ENCODE peak calls at places on chromosomes 5 and 9, in ten cellular contexts. One of them, this sample, is unnamed.

GRCh38 chr5:79133657-79134451 is 22.2 kb downstream of the BHMT start:
- DNase-seq in NCI-H1436: peak
- DNase-seq in left ventricle myocardium inferior: peak
- DNase-seq in glutamatergic neuron: peak
- DNase-seq in sigmoid colon: peak
- DNase-seq in amygdala: peak
- DNase-seq in NCI-H1092: peak
- DNase-seq in A549: peak
- DNase-seq in stimulated activated CD4-positive, alpha-beta T cell treated with anti-CD3 and anti-CD28 coated beads, Interleukin-1b, Interleukin-23, amount 100 ng/mL, for 24 hours: peak
- DNase-seq in cardiac muscle cell: peak
- DNase-seq in this sample: peak

GRCh38 chr5:95859327-95860060 is 37.0 kb upstream of the GLRX start:
- DNase-seq in NCI-H1436: no peak
- DNase-seq in left ventricle myocardium inferior: no peak
- DNase-seq in glutamatergic neuron: no peak
- DNase-seq in sigmoid colon: no peak
- DNase-seq in amygdala: no peak
- DNase-seq in NCI-H1092: no peak
- DNase-seq in A549: no peak
- DNase-seq in stimulated activated CD4-positive, alpha-beta T cell treated with anti-CD3 and anti-CD28 coated beads, Interleukin-1b, Interleukin-23, amount 100 ng/mL, for 24 hours: no peak
- DNase-seq in cardiac muscle cell: no peak
- DNase-seq in this sample: peak

GRCh38 chr5:33810491-33811120 is 81.2 kb downstream of the ADAMTS12 start:
- DNase-seq in NCI-H1436: no peak
- DNase-seq in left ventricle myocardium inferior: no peak
- DNase-seq in glutamatergic neuron: no peak
- DNase-seq in sigmoid colon: peak
- DNase-seq in amygdala: no peak
- DNase-seq in NCI-H1092: no peak
- DNase-seq in A549: no peak
- DNase-seq in stimulated activated CD4-positive, alpha-beta T cell treated with anti-CD3 and anti-CD28 coated beads, Interleukin-1b, Interleukin-23, amount 100 ng/mL, for 24 hours: no peak
- DNase-seq in cardiac muscle cell: no peak
- DNase-seq in this sample: no peak

GRCh38 chr9:113609562-113610318 is 146.2 kb downstream of the RGS3 start:
- DNase-seq in NCI-H1436: no peak
- DNase-seq in left ventricle myocardium inferior: peak
- DNase-seq in glutamatergic neuron: no peak
- DNase-seq in sigmoid colon: peak
- DNase-seq in amygdala: peak
- DNase-seq in NCI-H1092: no peak
- DNase-seq in A549: no peak
- DNase-seq in stimulated activated CD4-positive, alpha-beta T cell treated with anti-CD3 and anti-CD28 coated beads, Interleukin-1b, Interleukin-23, amount 100 ng/mL, for 24 hours: no peak
- DNase-seq in cardiac muscle cell: peak
- DNase-seq in this sample: no peak

GRCh38 chr9:37575511-37575914 is 667 bp downstream of the FBXO10 start:
- DNase-seq in NCI-H1436: no peak
- DNase-seq in left ventricle myocardium inferior: no peak
- DNase-seq in glutamatergic neuron: no peak
- DNase-seq in sigmoid colon: no peak
- DNase-seq in amygdala: no peak
- DNase-seq in NCI-H1092: no peak
- DNase-seq in A549: no peak
- DNase-seq in stimulated activated CD4-positive, alpha-beta T cell treated with anti-CD3 and anti-CD28 coated beads, Interleukin-1b, Interleukin-23, amount 100 ng/mL, for 24 hours: no peak
- DNase-seq in cardiac muscle cell: peak
- DNase-seq in this sample: no peak

GRCh38 chr9:89605181-89606048 is 603 bp downstream of the GADD45G start:
- DNase-seq in NCI-H1436: no peak
- DNase-seq in left ventricle myocardium inferior: peak
- DNase-seq in glutamatergic neuron: peak
- DNase-seq in sigmoid colon: peak
- DNase-seq in amygdala: peak
- DNase-seq in NCI-H1092: no peak
- DNase-seq in A549: no peak
- DNase-seq in stimulated activated CD4-positive, alpha-beta T cell treated with anti-CD3 and anti-CD28 coated beads, Interleukin-1b, Interleukin-23, amount 100 ng/mL, for 24 hours: peak
- DNase-seq in cardiac muscle cell: peak
- DNase-seq in this sample: peak

GRCh38 chr5:57989378-57989777 is 470.5 kb downstream of the PLK2 start:
- DNase-seq in NCI-H1436: no peak
- DNase-seq in left ventricle myocardium inferior: no peak
- DNase-seq in glutamatergic neuron: no peak
- DNase-seq in sigmoid colon: no peak
- DNase-seq in amygdala: no peak
- DNase-seq in NCI-H1092: no peak
- DNase-seq in A549: peak
- DNase-seq in stimulated activated CD4-positive, alpha-beta T cell treated with anti-CD3 and anti-CD28 coated beads, Interleukin-1b, Interleukin-23, amount 100 ng/mL, for 24 hours: no peak
- DNase-seq in cardiac muscle cell: no peak
- DNase-seq in this sample: no peak

GRCh38 chr9:102360846-102361245 is 622.4 kb upstream of the GRIN3A start:
- DNase-seq in NCI-H1436: no peak
- DNase-seq in left ventricle myocardium inferior: no peak
- DNase-seq in glutamatergic neuron: no peak
- DNase-seq in sigmoid colon: no peak
- DNase-seq in amygdala: no peak
- DNase-seq in NCI-H1092: no peak
- DNase-seq in A549: no peak
- DNase-seq in stimulated activated CD4-positive, alpha-beta T cell treated with anti-CD3 and anti-CD28 coated beads, Interleukin-1b, Interleukin-23, amount 100 ng/mL, for 24 hours: no peak
- DNase-seq in cardiac muscle cell: no peak
- DNase-seq in this sample: no peak

GRCh38 chr5:178580556-178580955 is 9.6 kb downstream of the COL23A1 start:
- DNase-seq in NCI-H1436: no peak
- DNase-seq in left ventricle myocardium inferior: no peak
- DNase-seq in glutamatergic neuron: no peak
- DNase-seq in sigmoid colon: no peak
- DNase-seq in amygdala: no peak
- DNase-seq in NCI-H1092: no peak
- DNase-seq in A549: no peak
- DNase-seq in stimulated activated CD4-positive, alpha-beta T cell treated with anti-CD3 and anti-CD28 coated beads, Interleukin-1b, Interleukin-23, amount 100 ng/mL, for 24 hours: no peak
- DNase-seq in cardiac muscle cell: no peak
- DNase-seq in this sample: no peak

GRCh38 chr9:109448223-109448622 is 49.9 kb downstream of the PTPN3 start:
- DNase-seq in NCI-H1436: no peak
- DNase-seq in left ventricle myocardium inferior: no peak
- DNase-seq in glutamatergic neuron: no peak
- DNase-seq in sigmoid colon: no peak
- DNase-seq in amygdala: no peak
- DNase-seq in NCI-H1092: no peak
- DNase-seq in A549: no peak
- DNase-seq in stimulated activated CD4-positive, alpha-beta T cell treated with anti-CD3 and anti-CD28 coated beads, Interleukin-1b, Interleukin-23, amount 100 ng/mL, for 24 hours: no peak
- DNase-seq in cardiac muscle cell: no peak
- DNase-seq in this sample: no peak

GRCh38 chr9:5786370-5787127 is 46.4 kb downstream of the ERMP1 start:
- DNase-seq in NCI-H1436: no peak
- DNase-seq in left ventricle myocardium inferior: no peak
- DNase-seq in glutamatergic neuron: no peak
- DNase-seq in sigmoid colon: no peak
- DNase-seq in amygdala: peak
- DNase-seq in NCI-H1092: no peak
- DNase-seq in A549: no peak
- DNase-seq in stimulated activated CD4-positive, alpha-beta T cell treated with anti-CD3 and anti-CD28 coated beads, Interleukin-1b, Interleukin-23, amount 100 ng/mL, for 24 hours: no peak
- DNase-seq in cardiac muscle cell: no peak
- DNase-seq in this sample: peak

GRCh38 chr9:133238851-133239532 is 29.9 kb upstream of the OBP2B start:
- DNase-seq in NCI-H1436: no peak
- DNase-seq in left ventricle myocardium inferior: peak
- DNase-seq in glutamatergic neuron: peak
- DNase-seq in sigmoid colon: no peak
- DNase-seq in amygdala: peak
- DNase-seq in NCI-H1092: no peak
- DNase-seq in A549: peak
- DNase-seq in stimulated activated CD4-positive, alpha-beta T cell treated with anti-CD3 and anti-CD28 coated beads, Interleukin-1b, Interleukin-23, amount 100 ng/mL, for 24 hours: peak
- DNase-seq in cardiac muscle cell: peak
- DNase-seq in this sample: peak

GRCh38 chr5:143638654-143639053 is 173.3 kb upstream of the HMHB1 start:
- DNase-seq in NCI-H1436: no peak
- DNase-seq in left ventricle myocardium inferior: no peak
- DNase-seq in glutamatergic neuron: no peak
- DNase-seq in sigmoid colon: no peak
- DNase-seq in amygdala: no peak
- DNase-seq in NCI-H1092: no peak
- DNase-seq in A549: no peak
- DNase-seq in stimulated activated CD4-positive, alpha-beta T cell treated with anti-CD3 and anti-CD28 coated beads, Interleukin-1b, Interleukin-23, amount 100 ng/mL, for 24 hours: no peak
- DNase-seq in cardiac muscle cell: no peak
- DNase-seq in this sample: no peak

GRCh38 chr9:133478851-133479711 is at the start of gene SLC2A6:
- DNase-seq in NCI-H1436: peak
- DNase-seq in left ventricle myocardium inferior: peak
- DNase-seq in glutamatergic neuron: peak
- DNase-seq in sigmoid colon: peak
- DNase-seq in amygdala: peak
- DNase-seq in NCI-H1092: peak
- DNase-seq in A549: peak
- DNase-seq in stimulated activated CD4-positive, alpha-beta T cell treated with anti-CD3 and anti-CD28 coated beads, Interleukin-1b, Interleukin-23, amount 100 ng/mL, for 24 hours: peak
- DNase-seq in cardiac muscle cell: peak
- DNase-seq in this sample: peak

GRCh38 chr9:136943291-136944093 is 1.0 kb downstream of the FBXW5 start:
- DNase-seq in NCI-H1436: no peak
- DNase-seq in left ventricle myocardium inferior: no peak
- DNase-seq in glutamatergic neuron: no peak
- DNase-seq in sigmoid colon: peak
- DNase-seq in amygdala: no peak
- DNase-seq in NCI-H1092: no peak
- DNase-seq in A549: peak
- DNase-seq in stimulated activated CD4-positive, alpha-beta T cell treated with anti-CD3 and anti-CD28 coated beads, Interleukin-1b, Interleukin-23, amount 100 ng/mL, for 24 hours: no peak
- DNase-seq in cardiac muscle cell: peak
- DNase-seq in this sample: peak

GRCh38 chr5:109141499-109142200 is 268.1 kb downstream of the PJA2 start:
- DNase-seq in NCI-H1436: no peak
- DNase-seq in left ventricle myocardium inferior: no peak
- DNase-seq in glutamatergic neuron: no peak
- DNase-seq in sigmoid colon: no peak
- DNase-seq in amygdala: no peak
- DNase-seq in NCI-H1092: no peak
- DNase-seq in A549: no peak
- DNase-seq in stimulated activated CD4-positive, alpha-beta T cell treated with anti-CD3 and anti-CD28 coated beads, Interleukin-1b, Interleukin-23, amount 100 ng/mL, for 24 hours: no peak
- DNase-seq in cardiac muscle cell: no peak
- DNase-seq in this sample: peak

GRCh38 chr9:96299823-96300222 is 2.2 kb downstream of the HSD17B3 start:
- DNase-seq in NCI-H1436: no peak
- DNase-seq in left ventricle myocardium inferior: no peak
- DNase-seq in glutamatergic neuron: no peak
- DNase-seq in sigmoid colon: no peak
- DNase-seq in amygdala: no peak
- DNase-seq in NCI-H1092: no peak
- DNase-seq in A549: no peak
- DNase-seq in stimulated activated CD4-positive, alpha-beta T cell treated with anti-CD3 and anti-CD28 coated beads, Interleukin-1b, Interleukin-23, amount 100 ng/mL, for 24 hours: no peak
- DNase-seq in cardiac muscle cell: no peak
- DNase-seq in this sample: no peak

GRCh38 chr9:37417857-37418618 is 4.5 kb upstream of the GRHPR start:
- DNase-seq in NCI-H1436: no peak
- DNase-seq in left ventricle myocardium inferior: no peak
- DNase-seq in glutamatergic neuron: no peak
- DNase-seq in sigmoid colon: no peak
- DNase-seq in amygdala: no peak
- DNase-seq in NCI-H1092: no peak
- DNase-seq in A549: no peak
- DNase-seq in stimulated activated CD4-positive, alpha-beta T cell treated with anti-CD3 and anti-CD28 coated beads, Interleukin-1b, Interleukin-23, amount 100 ng/mL, for 24 hours: no peak
- DNase-seq in cardiac muscle cell: no peak
- DNase-seq in this sample: no peak

GRCh38 chr5:62275581-62275980 is 30.4 kb upstream of the KIF2A start:
- DNase-seq in NCI-H1436: no peak
- DNase-seq in left ventricle myocardium inferior: no peak
- DNase-seq in glutamatergic neuron: no peak
- DNase-seq in sigmoid colon: no peak
- DNase-seq in amygdala: no peak
- DNase-seq in NCI-H1092: no peak
- DNase-seq in A549: no peak
- DNase-seq in stimulated activated CD4-positive, alpha-beta T cell treated with anti-CD3 and anti-CD28 coated beads, Interleukin-1b, Interleukin-23, amount 100 ng/mL, for 24 hours: no peak
- DNase-seq in cardiac muscle cell: no peak
- DNase-seq in this sample: no peak

GRCh38 chr5:140292212-140293040 is 10.5 kb downstream of the PFDN1 start:
- DNase-seq in NCI-H1436: no peak
- DNase-seq in left ventricle myocardium inferior: no peak
- DNase-seq in glutamatergic neuron: no peak
- DNase-seq in sigmoid colon: no peak
- DNase-seq in amygdala: no peak
- DNase-seq in NCI-H1092: no peak
- DNase-seq in A549: no peak
- DNase-seq in stimulated activated CD4-positive, alpha-beta T cell treated with anti-CD3 and anti-CD28 coated beads, Interleukin-1b, Interleukin-23, amount 100 ng/mL, for 24 hours: no peak
- DNase-seq in cardiac muscle cell: no peak
- DNase-seq in this sample: no peak

GRCh38 chr9:133449760-133450159 is 10.0 kb upstream of the CACFD1 start:
- DNase-seq in NCI-H1436: peak
- DNase-seq in left ventricle myocardium inferior: no peak
- DNase-seq in glutamatergic neuron: no peak
- DNase-seq in sigmoid colon: no peak
- DNase-seq in amygdala: no peak
- DNase-seq in NCI-H1092: no peak
- DNase-seq in A549: peak
- DNase-seq in stimulated activated CD4-positive, alpha-beta T cell treated with anti-CD3 and anti-CD28 coated beads, Interleukin-1b, Interleukin-23, amount 100 ng/mL, for 24 hours: no peak
- DNase-seq in cardiac muscle cell: no peak
- DNase-seq in this sample: peak

GRCh38 chr5:181189962-181190710 is 14.9 kb downstream of the TRIM7 start:
- DNase-seq in NCI-H1436: no peak
- DNase-seq in left ventricle myocardium inferior: no peak
- DNase-seq in glutamatergic neuron: no peak
- DNase-seq in sigmoid colon: peak
- DNase-seq in amygdala: no peak
- DNase-seq in NCI-H1092: no peak
- DNase-seq in A549: no peak
- DNase-seq in stimulated activated CD4-positive, alpha-beta T cell treated with anti-CD3 and anti-CD28 coated beads, Interleukin-1b, Interleukin-23, amount 100 ng/mL, for 24 hours: no peak
- DNase-seq in cardiac muscle cell: peak
- DNase-seq in this sample: peak

GRCh38 chr5:14039063-14039462 is 94.6 kb upstream of the DNAH5 start:
- DNase-seq in NCI-H1436: no peak
- DNase-seq in left ventricle myocardium inferior: no peak
- DNase-seq in glutamatergic neuron: no peak
- DNase-seq in sigmoid colon: no peak
- DNase-seq in amygdala: no peak
- DNase-seq in NCI-H1092: no peak
- DNase-seq in A549: no peak
- DNase-seq in stimulated activated CD4-positive, alpha-beta T cell treated with anti-CD3 and anti-CD28 coated beads, Interleukin-1b, Interleukin-23, amount 100 ng/mL, for 24 hours: no peak
- DNase-seq in cardiac muscle cell: no peak
- DNase-seq in this sample: no peak

GRCh38 chr9:136978865-136979544 is 1.7 kb downstream of the PTGDS start:
- DNase-seq in NCI-H1436: no peak
- DNase-seq in left ventricle myocardium inferior: no peak
- DNase-seq in glutamatergic neuron: no peak
- DNase-seq in sigmoid colon: no peak
- DNase-seq in amygdala: no peak
- DNase-seq in NCI-H1092: no peak
- DNase-seq in A549: no peak
- DNase-seq in stimulated activated CD4-positive, alpha-beta T cell treated with anti-CD3 and anti-CD28 coated beads, Interleukin-1b, Interleukin-23, amount 100 ng/mL, for 24 hours: no peak
- DNase-seq in cardiac muscle cell: no peak
- DNase-seq in this sample: no peak

GRCh38 chr9:16883586-16883985 is 13.1 kb upstream of the BNC2 start:
- DNase-seq in NCI-H1436: no peak
- DNase-seq in left ventricle myocardium inferior: no peak
- DNase-seq in glutamatergic neuron: no peak
- DNase-seq in sigmoid colon: no peak
- DNase-seq in amygdala: no peak
- DNase-seq in NCI-H1092: no peak
- DNase-seq in A549: no peak
- DNase-seq in stimulated activated CD4-positive, alpha-beta T cell treated with anti-CD3 and anti-CD28 coated beads, Interleukin-1b, Interleukin-23, amount 100 ng/mL, for 24 hours: no peak
- DNase-seq in cardiac muscle cell: no peak
- DNase-seq in this sample: peak

GRCh38 chr5:40552981-40553380 is 126.7 kb upstream of the PTGER4 start:
- DNase-seq in NCI-H1436: no peak
- DNase-seq in left ventricle myocardium inferior: no peak
- DNase-seq in glutamatergic neuron: no peak
- DNase-seq in sigmoid colon: no peak
- DNase-seq in amygdala: no peak
- DNase-seq in NCI-H1092: no peak
- DNase-seq in A549: no peak
- DNase-seq in stimulated activated CD4-positive, alpha-beta T cell treated with anti-CD3 and anti-CD28 coated beads, Interleukin-1b, Interleukin-23, amount 100 ng/mL, for 24 hours: no peak
- DNase-seq in cardiac muscle cell: no peak
- DNase-seq in this sample: no peak

GRCh38 chr9:36878986-36879982 is 154.8 kb downstream of the PAX5 start:
- DNase-seq in NCI-H1436: no peak
- DNase-seq in left ventricle myocardium inferior: no peak
- DNase-seq in glutamatergic neuron: no peak
- DNase-seq in sigmoid colon: peak
- DNase-seq in amygdala: no peak
- DNase-seq in NCI-H1092: no peak
- DNase-seq in A549: no peak
- DNase-seq in stimulated activated CD4-positive, alpha-beta T cell treated with anti-CD3 and anti-CD28 coated beads, Interleukin-1b, Interleukin-23, amount 100 ng/mL, for 24 hours: no peak
- DNase-seq in cardiac muscle cell: no peak
- DNase-seq in this sample: no peak

GRCh38 chr5:150209020-150209635 is 19.3 kb downstream of the SLC6A7 start:
- DNase-seq in NCI-H1436: no peak
- DNase-seq in left ventricle myocardium inferior: no peak
- DNase-seq in glutamatergic neuron: no peak
- DNase-seq in sigmoid colon: no peak
- DNase-seq in amygdala: no peak
- DNase-seq in NCI-H1092: no peak
- DNase-seq in A549: no peak
- DNase-seq in stimulated activated CD4-positive, alpha-beta T cell treated with anti-CD3 and anti-CD28 coated beads, Interleukin-1b, Interleukin-23, amount 100 ng/mL, for 24 hours: no peak
- DNase-seq in cardiac muscle cell: no peak
- DNase-seq in this sample: peak

This sample was measured in RKO.